ENCODE peak calls at places on chromosomes 11 and 22, in six cellular contexts. P is thoracic aorta, M is AG04450, N is left lung, I is right lobe of liver, Y is lung. Z is an unnamed sample.

GRCh38 chr11:60561254-60561653 is 46.1 kb downstream of the MS4A13 start:
- DNase-seq in Y (no peak), P (no peak), I (no peak), N (no peak), M (no peak), Z (no peak)

GRCh38 chr11:70699294-70700221 is 301.2 kb downstream of the CTTN start:
- DNase-seq in Y (no peak), P (no peak), N (no peak), I (no peak), M (no peak), Z (peak)

GRCh38 chr11:125312391-125312790 is 147.8 kb downstream of the PKNOX2 start:
- DNase-seq in I (no peak), N (no peak), Y (no peak), M (no peak), P (no peak), Z (peak)

GRCh38 chr11:1797391-1798125 is 33.8 kb upstream of the CTSD start:
- DNase-seq in P (no peak), M (no peak), I (no peak), Y (no peak), N (no peak), Z (no peak)

GRCh38 chr11:2358754-2359444 is 18.2 kb upstream of the CD81 start:
- DNase-seq in M (no peak), N (no peak), Y (no peak), P (no peak), I (no peak), Z (no peak)

GRCh38 chr11:2472428-2473186 is 27.8 kb downstream of the KCNQ1 start:
- DNase-seq in Y (no peak), M (no peak), P (no peak), N (no peak), I (no peak), Z (peak)

GRCh38 chr11:86041975-86042378 is 26.9 kb downstream of the PICALM start:
- DNase-seq in I (peak), M (peak), Y (peak), N (no peak), P (peak), Z (no peak)

GRCh38 chr11:67646535-67647336 is 3.8 kb downstream of the ACY3 start:
- DNase-seq in P (no peak), Y (no peak), I (no peak), M (no peak), N (peak), Z (peak)

GRCh38 chr22:26592368-26593015 is 2.6 kb upstream of the TPST2 start:
- DNase-seq in Y (no peak), P (no peak), M (no peak), N (no peak), I (no peak), Z (no peak)

GRCh38 chr22:32413715-32414114 is 1.7 kb upstream of the RTCB start:
- DNase-seq in Y (no peak), I (no peak), P (no peak), M (peak), N (no peak), Z (no peak)

GRCh38 chr22:43996170-43996980 is 27.7 kb upstream of the PARVB start:
- DNase-seq in P (no peak), N (peak), Y (peak), I (no peak), M (no peak), Z (peak)

GRCh38 chr22:29029202-29030000 is 32.2 kb downstream of the C22orf31 start:
- DNase-seq in I (no peak), N (no peak), M (no peak), P (no peak), Y (no peak), Z (no peak)

GRCh38 chr22:46737976-46738641 is at the start of gene CERK:
- DNase-seq in P (no peak), M (no peak), Y (peak), I (peak), N (peak), Z (peak)

GRCh38 chr11:35815556-35816315 is 128.1 kb upstream of the LDLRAD3 start:
- DNase-seq in N (no peak), P (no peak), Y (no peak), M (no peak), I (peak), Z (no peak)

GRCh38 chr11:103947566-103947919 is 88.9 kb upstream of the DDI1 start:
- DNase-seq in Y (no peak), N (no peak), M (no peak), P (no peak), I (no peak), Z (no peak)

GRCh38 chr22:43128928-43129424 is 14.2 kb downstream of the MCAT start:
- DNase-seq in M (no peak), N (no peak), I (no peak), Y (no peak), P (no peak), Z (no peak)

GRCh38 chr11:106840993-106841392 is 177.3 kb downstream of the GUCY1A2 start:
- DNase-seq in M (no peak), P (no peak), I (no peak), Y (no peak), N (no peak), Z (no peak)

GRCh38 chr11:132349806-132350733 is 979.7 kb downstream of the NTM start:
- DNase-seq in M (no peak), P (no peak), I (no peak), N (no peak), Y (no peak), Z (no peak)

GRCh38 chr22:33971561-33971961 is 51.3 kb upstream of the LARGE1 start:
- DNase-seq in N (no peak), I (no peak), Y (no peak), M (no peak), P (no peak), Z (no peak)

GRCh38 chr11:24637520-24637919 is 140.7 kb downstream of the LUZP2 start:
- DNase-seq in I (no peak), M (no peak), Y (no peak), N (no peak), P (no peak), Z (no peak)

GRCh38 chr11:45409587-45409986 is 123.4 kb upstream of the SYT13 start:
- DNase-seq in P (no peak), M (no peak), I (no peak), Y (no peak), N (no peak), Z (no peak)

GRCh38 chr22:25704701-25705100 is 37.3 kb upstream of the MYO18B start:
- DNase-seq in Y (no peak), N (no peak), P (no peak), M (no peak), I (no peak), Z (no peak)

GRCh38 chr11:15757299-15757698 is 599.0 kb downstream of the SOX6 start:
- DNase-seq in N (no peak), P (no peak), Y (no peak), I (no peak), M (no peak), Z (no peak)

GRCh38 chr11:115765803-115766239 is 261.6 kb upstream of the CADM1 start:
- DNase-seq in M (peak), Y (no peak), I (no peak), P (no peak), N (no peak), Z (no peak)

GRCh38 chr22:35119494-35119893 is 53.5 kb downstream of the ISX start:
- DNase-seq in Y (no peak), N (no peak), I (no peak), M (no peak), P (no peak), Z (no peak)

GRCh38 chr22:17847360-17848078 is 73.2 kb upstream of the BID start:
- DNase-seq in P (no peak), M (no peak), N (no peak), Y (no peak), I (no peak), Z (no peak)

GRCh38 chr22:47102648-47103047 is 340.2 kb downstream of the TBC1D22A start:
- DNase-seq in P (no peak), Y (no peak), M (no peak), N (no peak), I (no peak), Z (no peak)

GRCh38 chr22:48841881-48842582 is 985.6 kb downstream of the BRD1 start:
- DNase-seq in N (no peak), M (no peak), I (no peak), P (no peak), Y (no peak), Z (peak)

GRCh38 chr11:120184946-120185677 is 25.7 kb upstream of the OAF start:
- DNase-seq in M (no peak), N (peak), Y (no peak), P (no peak), I (peak), Z (peak)

GRCh38 chr11:16925495-16926065 is 88.6 kb downstream of the PLEKHA7 start:
- DNase-seq in P (no peak), M (no peak), I (peak), Y (peak), N (peak), Z (peak)

GRCh38 chr11:80197155-80197554 is 756.3 kb upstream of the TENM4 start:
- DNase-seq in N (no peak), P (no peak), Y (no peak), I (no peak), M (no peak), Z (no peak)

GRCh38 chr22:46515208-46516111 is 22.0 kb downstream of the CELSR1 start:
- DNase-seq in M (no peak), P (no peak), Y (no peak), I (no peak), N (no peak), Z (no peak)

GRCh38 chr11:4059424-4059823 is 35.2 kb upstream of the RRM1 start:
- DNase-seq in M (no peak), P (no peak), N (no peak), I (no peak), Y (no peak), Z (no peak)

GRCh38 chr11:4060182-4060923 is 34.2 kb upstream of the RRM1 start:
- DNase-seq in I (no peak), P (no peak), M (no peak), N (no peak), Y (no peak), Z (no peak)

GRCh38 chr11:4063348-4063747 is 31.3 kb upstream of the RRM1 start:
- DNase-seq in M (no peak), I (no peak), P (no peak), Y (no peak), N (no peak), Z (no peak)

GRCh38 chr11:4064278-4064955 is 30.2 kb upstream of the RRM1 start:
- DNase-seq in P (no peak), Y (no peak), M (no peak), I (no peak), N (no peak), Z (no peak)

DNA sequence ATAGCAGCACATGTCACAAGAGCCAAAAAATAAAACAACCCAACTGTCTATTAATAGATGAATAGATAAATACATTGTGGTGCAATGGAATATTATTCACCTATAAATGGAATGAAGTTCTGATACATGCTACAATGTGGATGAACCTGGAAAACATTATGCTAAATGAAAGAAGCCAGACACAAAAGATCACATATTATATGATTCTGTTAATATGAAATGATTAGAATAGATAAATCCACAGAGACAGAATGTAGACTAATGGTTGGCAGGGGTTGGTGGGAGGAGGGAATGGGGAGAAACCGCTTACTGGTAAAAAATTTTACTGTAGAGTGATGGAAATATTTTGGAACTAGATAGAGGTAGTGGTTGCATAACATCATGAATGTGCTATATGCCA is 32.9 kb upstream of the RRM1 start:
- DNase-seq in M (no peak), N (no peak), Y (no peak), P (no peak), I (no peak), Z (no peak)
- H3K27ac ChIP-seq in M (no peak), N (no peak), Y (no peak), P (no peak), I (no peak), Z (no peak)

DNA sequence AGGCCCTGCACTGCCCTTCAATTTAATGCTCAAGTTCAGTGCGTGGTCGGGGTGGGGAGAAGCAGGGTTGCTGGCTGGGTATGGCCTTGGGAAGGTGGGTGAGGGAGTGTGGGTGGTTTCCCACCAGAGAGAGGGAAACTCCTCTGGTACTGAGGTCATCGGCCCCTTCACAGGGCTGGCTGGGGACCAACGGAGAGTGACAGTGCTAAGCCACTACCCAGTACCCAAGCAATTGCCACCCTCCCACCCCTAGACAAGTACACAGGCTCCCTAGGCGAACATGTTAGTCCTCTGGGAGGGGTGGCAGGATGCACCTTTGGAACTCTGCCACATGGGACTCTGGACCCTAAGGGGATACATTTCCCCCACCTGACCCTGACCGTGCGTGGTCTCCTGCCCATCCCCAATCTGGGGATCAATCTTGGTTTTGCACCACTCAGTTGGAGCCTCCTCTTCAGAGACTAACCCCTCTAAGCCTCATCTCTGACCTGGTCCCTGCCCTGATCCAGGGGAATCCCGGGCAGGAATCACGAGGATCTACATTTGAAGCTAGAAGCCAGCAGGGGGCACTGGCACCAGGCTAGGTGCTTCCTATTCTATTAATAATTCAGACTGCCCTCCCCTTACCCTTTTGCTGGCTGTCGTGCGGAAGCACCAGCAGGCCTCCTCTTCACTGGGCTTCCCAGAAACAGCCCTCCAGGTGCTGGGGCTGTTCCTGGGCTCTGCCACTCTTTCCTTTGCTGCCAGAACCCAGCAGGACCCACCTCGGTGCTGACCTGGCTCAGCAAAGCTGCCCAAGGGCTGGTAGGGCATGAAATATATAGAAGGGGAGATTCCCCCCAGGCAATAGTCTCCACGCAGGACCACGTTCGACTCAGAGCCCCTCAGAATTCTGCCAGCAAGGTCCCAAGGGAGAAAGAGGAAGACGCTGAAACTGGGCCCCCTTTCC is 377.7 kb downstream of the TENM4 start:
- DNase-seq in I (no peak), Y (no peak), M (no peak), P (no peak), N (no peak), Z (no peak)
- TF ChIP-seq CTCF in I (peak), Y (no peak), M (peak), P (peak), N (peak), Z (peak)

GRCh38 chr11:637333-637592 is 194 bp downstream of the DRD4 start:
- DNase-seq in I (no peak), M (no peak), Y (no peak), N (no peak), P (no peak), Z (no peak)
- H3K4me3 ChIP-seq in I (no peak), M (peak), Y (no peak), N (no peak), P (peak), Z (no peak)

GRCh38 chr11:130625907-130626306 is 177.5 kb downstream of the ADAMTS15 start:
- DNase-seq in I (no peak), M (no peak), N (no peak), Y (no peak), P (no peak), Z (no peak)
- H3K27ac ChIP-seq in I (no peak), M (no peak), N (no peak), Y (no peak), P (no peak), Z (no peak)

GRCh38 chr11:44047931-44048431 is at the start of gene ACCSL:
- DNase-seq in N (no peak), P (no peak), I (no peak), M (no peak), Y (no peak), Z (no peak)

GRCh38 chr11:44043157-44043556 is 4.6 kb upstream of the ACCSL start:
- DNase-seq in N (no peak), Y (no peak), I (no peak), P (no peak), M (no peak), Z (no peak)

GRCh38 chr11:44047298-44047697 is 483 bp upstream of the ACCSL start:
- DNase-seq in M (no peak), P (no peak), I (no peak), N (no peak), Y (no peak), Z (no peak)

GRCh38 chr11:44049832-44050231 is 2.1 kb downstream of the ACCSL start:
- DNase-seq in P (no peak), N (no peak), Y (no peak), M (no peak), I (no peak), Z (no peak)

DNA sequence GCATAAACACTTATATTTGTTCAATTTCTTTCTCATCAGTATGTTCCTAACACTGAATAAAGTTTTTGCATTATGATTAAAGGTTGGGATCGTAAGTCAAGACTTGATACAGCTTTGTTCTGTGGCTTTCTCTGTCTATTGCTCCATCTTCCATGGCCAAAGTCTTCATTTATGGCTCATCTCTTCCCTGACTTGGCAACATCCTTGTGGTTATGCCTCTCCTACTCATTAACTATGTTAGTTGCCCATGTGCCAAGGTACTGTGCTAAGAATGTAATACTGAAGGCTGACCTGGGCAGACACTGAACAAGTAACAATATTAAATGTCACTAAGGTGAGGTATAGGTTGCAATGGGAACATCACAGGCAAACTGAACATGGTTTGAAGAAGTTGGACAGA is 1.6 kb upstream of the ACCSL start:
- DNase-seq in I (no peak), N (no peak), P (no peak), Y (no peak), M (no peak), Z (no peak)
- TF ChIP-seq CTCF in I (no peak), N (no peak), P (no peak), Y (no peak), M (no peak), Z (no peak)

DNA sequence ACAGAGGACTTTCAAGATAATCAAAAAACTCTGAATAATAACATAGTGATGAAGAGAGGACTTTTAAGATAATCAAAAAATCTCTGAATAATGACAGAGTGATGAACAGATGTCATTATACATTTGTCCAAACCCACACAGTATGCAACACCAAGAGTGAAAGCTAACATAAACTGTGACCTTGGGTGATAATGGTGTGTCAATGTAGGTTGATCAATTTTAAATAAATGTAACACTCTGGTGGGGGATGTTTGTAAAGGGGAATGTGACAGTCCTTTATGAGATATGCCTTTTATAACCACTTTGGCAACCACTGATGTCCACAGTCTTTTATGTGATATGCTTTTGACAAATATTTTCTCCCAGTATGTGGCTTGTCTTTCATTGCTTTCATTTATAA is 10.3 kb upstream of the OR9G1 start:
- DNase-seq in I (no peak), M (no peak), Y (no peak), P (no peak), N (no peak), Z (no peak)
- H3K4me3 ChIP-seq in I (no peak), M (no peak), Y (no peak), P (no peak), N (no peak), Z (no peak)

DNA sequence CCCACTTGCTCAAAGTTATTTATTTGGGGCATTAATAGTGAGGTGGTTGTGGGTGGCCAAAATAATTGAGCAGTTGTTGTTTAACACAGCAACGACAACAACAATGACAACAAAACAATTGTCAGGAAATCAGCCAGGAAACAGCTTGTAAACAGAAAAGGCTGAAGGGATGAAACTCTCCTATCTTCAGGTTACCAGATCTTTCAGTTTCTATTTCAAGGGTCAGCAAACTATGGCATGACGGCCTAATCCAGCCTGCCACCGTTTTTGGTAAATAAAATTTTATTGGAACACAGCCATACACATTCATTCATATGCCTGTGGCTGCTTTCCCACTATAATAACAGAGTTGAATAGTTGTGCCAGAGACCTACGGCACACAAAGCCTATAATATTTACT is 76.2 kb upstream of the MTMR2 start:
- DNase-seq in I (no peak), M (no peak), Y (no peak), N (no peak), P (no peak), Z (no peak)
- H3K27ac ChIP-seq in I (no peak), M (no peak), Y (peak), N (peak), P (peak), Z (peak)

DNA sequence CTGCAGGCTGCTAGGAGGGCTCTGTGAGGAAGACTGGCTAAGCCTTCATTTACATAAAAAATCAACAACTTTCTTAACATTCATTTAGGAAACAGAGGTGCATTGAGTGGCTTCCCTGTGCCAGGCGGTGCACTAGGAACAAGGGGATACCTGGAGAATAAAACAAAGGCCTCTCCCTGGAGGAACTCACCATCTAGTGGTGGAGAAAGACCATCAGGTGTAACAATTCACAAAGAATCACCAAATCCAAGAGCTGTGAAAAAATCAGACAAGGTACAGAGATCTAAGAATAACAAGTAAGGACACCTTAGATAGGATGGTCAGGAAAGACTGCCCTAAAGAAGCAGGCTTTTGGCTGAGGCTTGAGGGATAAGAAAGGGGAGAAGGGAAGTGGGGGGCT is 40.3 kb downstream of the CSNK2A3 start:
- DNase-seq in P (no peak), N (no peak), Y (no peak), I (no peak), M (no peak), Z (no peak)
- TF ChIP-seq CTCF in P (no peak), N (no peak), Y (no peak), I (no peak), M (no peak), Z (no peak)